ENCODE peak calls at places on chromosome 11, in four cellular contexts. C is psoas muscle, W is GM23248, A is fibroblast of lung. M is an unnamed sample.

GRCh38 chr11:27437824-27438594 is 34.6 kb downstream of the LGR4 start:
- DNase-seq in W (peak; percentile 68), C (no peak), A (peak; percentile 55), M (no peak)

GRCh38 chr11:56816259-56816658 is 67.8 kb upstream of the OR9G4 start:
- DNase-seq in C (no peak), A (no peak), W (no peak), M (no peak)

GRCh38 chr11:57210731-57211335 is 26.2 kb downstream of the APLNR start:
- DNase-seq in W (no peak), A (no peak), C (no peak), M (no peak)

GRCh38 chr11:129719037-129719436 is 96.6 kb upstream of the TMEM45B start:
- DNase-seq in C (no peak), W (no peak), A (no peak), M (no peak)

GRCh38 chr11:26578998-26579635 is 7.1 kb upstream of the MUC15 start:
- DNase-seq in A (peak; percentile 5), C (no peak), W (peak; percentile 65), M (no peak)

GRCh38 chr11:44878696-44879095 is 72.0 kb downstream of the TP53I11 start:
- DNase-seq in A (no peak), W (no peak), C (no peak), M (no peak)

GRCh38 chr11:46332568-46333128 is 14.6 kb upstream of the DGKZ start:
- DNase-seq in A (no peak), C (no peak), W (peak; percentile 23), M (no peak)

GRCh38 chr11:116052603-116053537 is 548.7 kb upstream of the CADM1 start:
- DNase-seq in C (no peak), W (no peak), A (no peak), M (no peak)

GRCh38 chr11:46529086-46529905 is 64.5 kb downstream of the AMBRA1 start:
- DNase-seq in A (peak; percentile 42), W (peak; percentile 68), C (peak; percentile 70), M (peak; percentile 16)

GRCh38 chr11:70854201-70854600 is 398.2 kb downstream of the SHANK2 start:
- DNase-seq in A (no peak), W (no peak), C (peak; percentile 3), M (no peak)

GRCh38 chr11:134119094-134119493 is 50.2 kb downstream of the JAM3 start:
- DNase-seq in A (peak; percentile 91), W (peak; percentile 49), C (no peak), M (no peak)

GRCh38 chr11:119193626-119194025 is 8.4 kb downstream of the NHERF4 start:
- DNase-seq in A (no peak), W (no peak), C (no peak), M (no peak)

GRCh38 chr11:17609536-17610401 is 62.7 kb downstream of the OTOG start:
- DNase-seq in A (no peak), C (peak; percentile 47), W (no peak), M (no peak)

GRCh38 chr11:103586756-103587155 is 449.7 kb upstream of the DDI1 start:
- DNase-seq in W (peak; percentile 18), C (no peak), A (peak; percentile 69), M (no peak)

GRCh38 chr11:14812776-14813175 is 79.3 kb downstream of the CYP2R1 start:
- DNase-seq in W (no peak), A (no peak), C (no peak), M (no peak)

DNA sequence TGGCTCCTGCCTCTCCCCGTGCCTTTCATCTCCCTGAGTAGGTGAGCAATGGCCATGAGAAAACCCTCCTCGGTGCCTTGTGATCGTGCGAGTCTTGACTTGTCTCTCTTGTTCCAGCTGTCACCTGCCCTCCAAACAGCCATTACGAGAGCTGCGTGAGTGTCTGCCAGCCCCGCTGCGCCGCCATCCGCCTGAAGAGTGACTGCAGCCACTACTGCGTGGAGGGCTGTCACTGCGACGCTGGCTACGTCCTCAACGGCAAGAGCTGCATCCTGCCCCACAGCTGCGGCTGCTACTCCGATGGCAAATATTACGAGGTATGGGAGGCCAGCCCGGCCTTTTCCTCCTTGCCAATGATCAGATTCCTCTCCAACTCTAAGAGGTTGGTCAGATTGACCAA is 51.7 kb downstream of the TECTA start:
- DNase-seq in A (no peak), W (no peak), C (no peak), M (no peak)
- H3K27me3 ChIP-seq in A (no peaks in the 10 kb centered on the region), W (peaks cover 3% of the 10 kb centered on the region), C (peaks cover 1% of the 10 kb centered on the region), M (no peaks in the 10 kb centered on the region)

GRCh38 chr11:66548041-66548440 is 1.3 kb downstream of the ACTN3 start:
- DNase-seq in A (no peak), C (peak; percentile 80), W (no peak), M (no peak)

GRCh38 chr11:66546966-66547661 is 411 bp downstream of the ACTN3 start:
- DNase-seq in C (no peak), W (no peak), A (no peak), M (no peak)

GRCh38 chr11:66547662-66548009 is 933 bp downstream of the ACTN3 start:
- DNase-seq in W (no peak), C (no peak), A (no peak), M (no peak)

GRCh38 chr11:66546368-66546965 is at the start of gene ACTN3:
- DNase-seq in C (peak; percentile 69), A (peak; percentile 27), W (peak; percentile 36), M (no peak)

GRCh38 chr11:66545701-66546367 is at the start of gene ZDHHC24:
- DNase-seq in A (peak; percentile 97), W (peak; percentile 99), C (peak; percentile 99), M (peak; percentile 92)
- H3K27ac ChIP-seq in A (peak within 1 kb of the TSS; percentile 46), W (peak within 1 kb of the TSS; percentile 44), C (peak within 1 kb of the TSS; percentile 89), M (peak within 1 kb of the TSS; percentile 40)

DNA sequence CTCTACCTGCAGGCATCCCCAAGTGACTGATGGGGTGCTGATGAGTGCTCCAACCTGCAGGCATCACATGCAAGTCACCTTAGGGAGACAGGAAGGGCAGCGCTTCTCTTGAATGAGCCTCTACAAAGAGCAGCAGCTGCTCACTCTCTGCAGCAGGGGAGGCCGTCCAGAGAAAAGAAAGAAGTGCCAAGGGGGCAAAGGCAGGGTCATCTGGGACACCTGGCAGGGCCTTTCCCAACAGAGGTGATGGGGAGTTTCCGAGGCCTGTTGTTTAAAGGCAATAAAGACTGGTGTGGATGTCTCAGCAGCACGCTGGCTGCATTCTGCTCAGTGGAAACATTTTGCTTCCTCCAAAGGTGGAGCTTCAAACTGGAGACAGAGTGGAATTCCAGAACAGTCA is 113.7 kb downstream of the ETS1 start:
- DNase-seq in W (peak; percentile 63), A (no peak), C (no peak), M (no peak)
- H3K36me3 ChIP-seq in W (peaks cover 69% of the 10 kb centered on the region), A (peaks cover 14% of the 10 kb centered on the region), C (peaks cover 32% of the 10 kb centered on the region), M (no peaks in the 10 kb centered on the region)

DNA sequence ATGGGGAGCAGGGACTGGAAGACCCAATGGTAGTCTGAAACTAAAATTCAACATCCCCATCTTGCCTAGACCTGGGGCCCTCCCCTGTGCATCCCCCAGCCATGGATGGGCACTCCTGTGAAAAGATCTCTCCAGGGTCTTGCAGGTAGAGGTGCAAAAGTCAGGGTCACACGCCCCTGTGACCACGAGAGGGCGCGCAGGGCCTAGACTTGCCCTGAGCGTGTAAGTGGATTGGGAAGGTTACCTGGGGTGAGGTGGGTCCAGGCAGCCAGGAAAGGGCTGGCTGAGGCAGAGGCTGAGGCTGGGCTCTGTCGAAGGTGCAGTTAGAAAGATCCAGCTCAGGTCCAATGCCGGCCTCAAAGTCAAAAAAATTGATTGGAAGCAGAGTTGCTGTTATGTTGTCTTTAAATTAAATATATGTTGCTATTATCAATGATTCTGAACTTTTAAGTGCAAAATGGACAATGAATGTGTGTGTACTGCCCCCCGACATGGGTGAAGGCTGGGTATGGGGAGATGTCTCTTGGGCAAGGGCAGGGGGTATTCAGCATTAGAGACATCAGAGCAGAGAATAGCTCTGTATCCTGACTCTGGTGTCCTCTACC is 4.8 kb upstream of the POU2F3 start:
- DNase-seq in W (peak; percentile 56), A (peak; percentile 47), C (peak; percentile 68), M (no peak)
- H3K27me3 ChIP-seq in W (peaks cover 17% of the 10 kb centered on the region), A (peaks cover 20% of the 10 kb centered on the region), C (peaks cover 4% of the 10 kb centered on the region), M (peaks cover 4% of the 10 kb centered on the region)

DNA sequence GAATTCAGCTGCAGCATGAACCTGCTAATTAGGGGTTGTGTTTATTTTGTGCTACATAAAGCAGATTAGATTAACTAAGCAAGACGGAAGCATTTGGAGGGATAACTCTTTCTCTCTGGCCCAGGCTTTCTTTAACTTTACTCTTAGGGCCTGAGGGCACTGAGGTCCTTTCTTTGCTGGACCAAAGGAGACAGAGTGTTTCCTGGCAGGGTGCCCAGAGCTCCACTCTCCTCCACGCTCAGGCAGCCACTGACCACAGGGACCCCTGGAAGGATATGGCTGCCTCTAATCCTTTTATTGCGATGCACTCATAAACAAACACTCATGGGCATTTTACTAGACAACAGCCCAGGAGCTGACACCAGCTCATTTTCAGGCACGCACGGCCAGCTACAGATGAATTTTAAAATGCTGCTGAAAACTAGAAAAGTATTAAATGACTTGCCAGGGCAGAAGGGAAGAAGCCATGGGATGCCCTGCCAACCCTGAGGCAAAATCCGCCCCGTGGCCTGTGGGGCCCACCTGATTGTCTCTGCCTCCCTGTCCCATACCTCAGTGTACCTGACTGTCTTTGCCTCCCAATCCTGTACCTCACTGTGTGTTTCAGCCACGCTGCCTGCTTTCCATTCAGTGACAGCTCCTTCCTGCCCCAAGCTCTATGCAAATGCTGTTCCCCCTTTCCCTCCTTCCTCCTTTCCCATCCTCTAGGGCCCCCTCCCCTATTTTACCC is 192.6 kb upstream of the NAV2 start:
- DNase-seq in A (no peak), C (no peak), W (no peak), M (no peak)
- H3K27ac ChIP-seq in A (no peak overlapping the region), C (no peak overlapping the region), W (no peak overlapping the region), M (no peak overlapping the region)

GRCh38 chr11:945986-946385 is 20.3 kb downstream of the AP2A2 start:
- DNase-seq in W (no peak), C (no peak), A (peak; percentile 54), M (no peak)
- H3K36me3 ChIP-seq in W (no peaks in the 10 kb centered on the region), C (peaks cover 24% of the 10 kb centered on the region), A (peaks cover 3% of the 10 kb centered on the region), M (peaks cover 2% of the 10 kb centered on the region)